ENCODE peak calls at places on chromosomes 5 and 9, in ten cellular contexts. S, Y, P, R, J, X, W, M, G and N are unnamed samples.

GRCh38 chr9:97804059-97804365 is 49.0 kb upstream of the FOXE1 start:
- DNase-seq in X (peak), G (no peak), R (no peak), W (no peak), S (no peak), Y (no peak), J (no peak), P (no peak), M (no peak), N (no peak)

GRCh38 chr9:93664549-93665120 is 88.3 kb downstream of the PHF2 start:
- DNase-seq in Y (no peak), G (no peak), J (no peak), R (no peak), X (no peak), W (no peak), S (no peak), P (no peak), M (no peak), N (no peak)

GRCh38 chr9:98877211-98877730 is 66.4 kb upstream of the COL15A1 start:
- DNase-seq in R (no peak), J (no peak), W (no peak), Y (no peak), P (no peak), G (no peak), S (no peak), M (no peak), X (no peak), N (no peak)

GRCh38 chr9:31629292-31629691 is 755.2 kb upstream of the ACO1 start:
- DNase-seq in P (no peak), M (no peak), J (no peak), W (no peak), Y (no peak), G (no peak), X (no peak), S (no peak), R (no peak), N (no peak)

GRCh38 chr5:126594077-126594476 is 942 bp downstream of the ALDH7A1 start:
- DNase-seq in S (peak), P (peak), M (no peak), W (peak), Y (no peak), R (peak), X (peak), G (peak), J (no peak), N (no peak)

GRCh38 chr5:143023447-143024096 is 253.4 kb downstream of the ARHGAP26 start:
- DNase-seq in R (peak), X (no peak), P (peak), Y (no peak), J (peak), W (peak), G (peak), S (no peak), M (peak), N (no peak)

GRCh38 chr5:177089146-177089545 is 2.4 kb downstream of the FGFR4 start:
- DNase-seq in P (no peak), J (no peak), R (no peak), Y (no peak), W (no peak), S (no peak), M (no peak), G (peak), X (no peak), N (no peak)

GRCh38 chr9:72911816-72912215 is 41.0 kb downstream of the ALDH1A1 start:
- DNase-seq in P (no peak), M (no peak), X (no peak), J (no peak), Y (no peak), S (no peak), R (no peak), W (no peak), G (no peak), N (no peak)

GRCh38 chr5:137858954-137859353 is 8.7 kb upstream of the MYOT start:
- DNase-seq in W (no peak), J (no peak), M (no peak), P (no peak), S (no peak), R (no peak), X (no peak), Y (no peak), G (no peak), N (no peak)

GRCh38 chr9:127838375-127839078 is 15.9 kb downstream of the ENG start:
- DNase-seq in W (peak), X (peak), G (peak), P (no peak), Y (no peak), J (no peak), S (peak), M (peak), R (no peak), N (peak)

GRCh38 chr9:14769235-14769580 is 46.7 kb upstream of the CER1 start:
- DNase-seq in X (no peak), Y (no peak), P (peak), W (peak), M (no peak), S (peak), G (peak), J (peak), R (peak), N (no peak)

GRCh38 chr5:68033961-68034581 is 181.5 kb upstream of the PIK3R1 start:
- DNase-seq in M (peak), G (peak), X (no peak), W (peak), S (no peak), J (no peak), P (no peak), R (no peak), Y (no peak), N (no peak)

GRCh38 chr5:63398346-63398745 is 563.9 kb downstream of the HTR1A start:
- DNase-seq in M (no peak), R (no peak), P (peak), X (no peak), Y (no peak), J (no peak), G (no peak), W (no peak), S (peak), N (no peak)

GRCh38 chr9:72816666-72817065 is 136.2 kb downstream of the ALDH1A1 start:
- DNase-seq in S (no peak), R (no peak), P (no peak), X (no peak), J (no peak), M (no peak), G (no peak), W (no peak), Y (no peak), N (no peak)

GRCh38 chr5:157528036-157528632 is 47.4 kb downstream of the ADAM19 start:
- DNase-seq in Y (no peak), R (peak), P (peak), W (peak), M (no peak), J (no peak), X (no peak), G (peak), S (no peak), N (no peak)

GRCh38 chr5:147479949-147480348 is 29.9 kb downstream of the DPYSL3 start:
- DNase-seq in Y (no peak), M (no peak), S (peak), J (no peak), W (peak), G (peak), P (peak), X (no peak), R (peak), N (no peak)

GRCh38 chr9:89481161-89481915 is 16.6 kb downstream of the SEMA4D start:
- DNase-seq in Y (no peak), X (no peak), M (no peak), P (no peak), J (no peak), G (no peak), S (no peak), R (no peak), W (no peak), N (no peak)

GRCh38 chr5:178086266-178086665 is 27.1 kb upstream of the N4BP3 start:
- DNase-seq in R (no peak), Y (no peak), W (no peak), P (peak), S (peak), M (no peak), G (no peak), J (no peak), X (no peak), N (no peak)

GRCh38 chr9:23824241-23825142 is 1.5 kb downstream of the ELAVL2 start:
- DNase-seq in S (peak), G (no peak), P (peak), M (no peak), W (no peak), X (no peak), R (peak), Y (peak), J (no peak), N (peak)

GRCh38 chr9:23559522-23559921 is 266.5 kb downstream of the ELAVL2 start:
- DNase-seq in W (no peak), G (no peak), P (no peak), S (no peak), J (no peak), X (no peak), R (no peak), Y (no peak), M (no peak), N (no peak)

GRCh38 chr5:55982957-55983381 is 11.8 kb downstream of the IL6ST start:
- DNase-seq in J (no peak), S (peak), R (no peak), M (peak), X (no peak), G (no peak), W (no peak), Y (no peak), P (peak), N (no peak)

GRCh38 chr9:77605449-77606220 is 42.5 kb downstream of the GNA14 start:
- DNase-seq in X (no peak), W (no peak), Y (no peak), M (no peak), S (no peak), R (no peak), G (peak), P (no peak), J (no peak), N (no peak)

GRCh38 chr5:91092859-91093843 is 290.0 kb downstream of the ARRDC3 start:
- DNase-seq in W (no peak), P (no peak), J (no peak), G (no peak), Y (no peak), S (no peak), R (no peak), X (no peak), M (no peak), N (no peak)

GRCh38 chr9:101027733-101028345 is 688 bp upstream of the PLPPR1 start:
- DNase-seq in S (no peak), X (no peak), Y (no peak), M (no peak), J (no peak), W (no peak), R (peak), P (no peak), G (no peak), N (no peak)

GRCh38 chr9:13267743-13268142 is 11.7 kb downstream of the MPDZ start:
- DNase-seq in M (no peak), R (no peak), J (no peak), W (peak), Y (no peak), G (peak), S (peak), X (no peak), P (peak), N (no peak)

GRCh38 chr9:130782883-130783537 is 52.0 kb upstream of the ABL1 start:
- DNase-seq in Y (no peak), S (no peak), W (no peak), R (no peak), G (no peak), X (no peak), J (no peak), M (no peak), P (no peak), N (no peak)

DNA sequence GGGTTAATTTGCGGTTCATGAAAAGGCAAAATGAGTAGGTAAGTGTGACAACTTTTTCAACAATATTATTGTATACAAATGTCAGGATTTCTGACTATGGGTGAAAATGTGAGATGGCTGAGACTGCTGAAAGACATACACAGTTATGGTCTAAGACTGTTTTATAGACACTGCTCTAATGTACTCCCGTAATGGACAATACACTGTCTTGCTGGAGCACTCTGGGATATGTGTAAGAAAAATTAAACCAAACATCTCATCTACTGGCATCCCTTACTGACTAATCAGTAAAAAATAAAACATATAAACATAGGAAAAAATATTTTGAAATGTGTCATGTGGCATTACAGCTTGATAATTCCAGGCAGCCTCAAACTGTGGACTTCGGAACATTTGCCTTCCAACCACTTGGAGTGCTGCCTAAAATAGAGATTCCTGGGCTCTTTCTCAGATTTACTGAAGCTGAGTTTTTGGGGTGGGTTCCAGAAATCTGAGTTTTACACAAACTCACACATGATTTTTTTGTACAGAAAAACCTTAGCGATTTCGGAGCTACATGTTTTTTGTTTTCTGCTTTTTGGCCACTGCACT is 233.9 kb upstream of the TBCA start:
- DNase-seq in W (peak), G (peak), M (no peak), J (no peak), P (no peak), R (no peak), X (no peak), Y (no peak), S (no peak), N (no peak)
- TF ChIP-seq CTCF in W (peak), G (peak), M (no peak), J (no peak), P (no peak), R (no peak), X (no peak), Y (no peak), S (no peak), N (no peak)

GRCh38 chr9:34675048-34675714 is 12.7 kb upstream of the CCL27 start:
- DNase-seq in X (no peak), G (peak), W (peak), M (peak), Y (peak), P (peak), S (peak), R (peak), J (peak), N (peak)
- TF ChIP-seq CTCF in X (peak), G (peak), W (peak), M (peak), Y (peak), P (peak), S (peak), R (peak), J (peak), N (peak)

DNA sequence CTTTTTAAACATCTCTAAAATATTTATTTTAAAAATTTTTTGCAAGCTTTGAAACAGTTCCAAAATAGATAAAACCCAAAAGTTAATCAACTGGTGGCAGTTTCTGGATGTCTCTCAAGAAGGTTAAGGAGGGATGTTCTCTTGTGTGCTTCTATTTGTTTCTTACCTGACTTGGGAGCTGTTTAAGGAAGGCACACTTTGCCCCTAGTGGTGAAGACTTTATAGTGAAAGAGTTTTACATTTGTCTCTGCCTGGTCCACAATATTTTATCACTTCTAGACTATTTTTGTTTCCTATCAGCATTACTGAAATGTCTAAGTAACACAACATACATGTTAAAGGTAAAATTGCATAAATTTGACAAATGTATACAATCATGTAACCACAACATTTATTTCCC is 552.8 kb downstream of the SEMA5A start:
- DNase-seq in P (peak), S (peak), G (peak), R (peak), M (no peak), X (no peak), J (peak), W (no peak), Y (no peak), N (no peak)
- TF ChIP-seq CTCF in P (peak), S (peak), G (peak), R (peak), M (no peak), X (peak), J (no peak), W (peak), Y (peak), N (no peak)

GRCh38 chr5:59666709-59667108 is 226.8 kb downstream of the PDE4D start:
- DNase-seq in R (no peak), X (no peak), G (no peak), S (no peak), M (no peak), Y (no peak), W (no peak), P (no peak), J (no peak), N (no peak)
- TF ChIP-seq CTCF in R (no peak), X (no peak), G (no peak), S (no peak), M (no peak), Y (no peak), W (no peak), P (no peak), J (no peak), N (no peak)

GRCh38 chr5:139543423-139543991 is 17.6 kb upstream of the UBE2D2 start:
- DNase-seq in S (no peak), M (peak), R (peak), P (peak), Y (peak), X (no peak), W (peak), G (peak), J (peak), N (peak)
- TF ChIP-seq CTCF in S (no peak), M (no peak), R (peak), P (peak), Y (no peak), X (no peak), W (no peak), G (no peak), J (peak), N (peak)

DNA sequence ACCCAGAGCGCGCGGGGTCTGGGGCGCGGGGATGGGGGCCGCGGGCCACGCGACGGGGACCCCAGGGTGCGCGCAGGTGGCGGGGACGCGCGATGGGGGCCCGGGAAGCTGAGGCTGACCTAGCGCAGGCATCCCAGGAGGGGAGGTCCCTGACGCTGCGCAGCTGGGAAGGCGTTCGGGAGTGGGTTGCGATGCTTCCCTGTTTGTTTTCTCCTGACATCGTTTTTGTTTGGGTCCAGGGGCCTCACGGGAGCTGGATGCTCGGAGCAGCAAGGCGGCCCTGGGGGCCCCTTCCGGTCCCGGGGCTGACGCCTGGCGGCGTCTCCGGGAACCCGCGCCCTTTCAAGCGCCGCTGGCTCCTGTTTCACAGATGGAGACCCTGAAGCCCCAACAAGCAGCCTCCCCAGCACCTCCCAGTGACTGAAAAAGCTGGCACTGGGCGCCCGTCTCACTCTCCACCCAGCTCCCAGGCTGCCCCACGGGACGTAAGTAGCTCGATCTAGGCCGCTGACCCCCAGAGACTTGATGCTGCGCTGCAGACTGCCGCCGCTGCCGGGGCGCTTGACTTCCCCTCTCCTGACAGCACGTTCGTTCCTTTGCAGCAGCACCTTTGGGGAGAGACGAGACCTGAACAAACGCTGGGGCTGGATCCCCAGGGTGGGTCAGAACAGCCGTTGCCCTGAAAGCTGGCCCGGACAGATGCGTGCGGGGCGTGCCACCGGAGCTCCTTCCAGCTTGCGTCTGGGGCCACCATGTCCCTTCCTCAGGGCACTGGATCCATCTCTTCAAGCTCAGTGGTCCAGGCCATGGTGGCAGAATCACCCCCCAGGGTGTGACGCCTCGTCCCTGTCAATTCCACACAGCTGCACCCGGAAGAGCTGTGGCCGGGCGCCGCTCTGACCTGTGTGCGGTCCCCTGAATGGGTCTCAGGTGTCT is 593 bp downstream of the BRD3OS start:
- DNase-seq in W (peak), M (peak), R (peak), X (peak), G (peak), Y (peak), P (peak), J (peak), S (peak), N (peak)
- TF ChIP-seq CTCF in W (peak), M (no peak), R (peak), X (peak), G (peak), Y (peak), P (no peak), J (no peak), S (no peak), N (no peak)